ENCODE peak calls at places on chromosome 6, in six cellular contexts. G, A, T, S, R and H are unnamed samples.

GRCh38 chr6:148818939-148819575 is 72.2 kb downstream of the UST start:
- DNase-seq in G (peak; percentile 25), A (no peak), T (no peak), S (peak; percentile 29), R (no peak), H (no peak)

GRCh38 chr6:114169763-114170162 is 173.1 kb downstream of the HS3ST5 start:
- DNase-seq in G (no peak), A (no peak), T (no peak), S (no peak), R (no peak), H (no peak)

GRCh38 chr6:50110557-50110956 is 60.8 kb upstream of the DEFB112 start:
- DNase-seq in G (no peak), A (no peak), T (no peak), S (no peak), R (no peak), H (no peak)

GRCh38 chr6:52994789-52995078 is 350 bp downstream of the GSTA4 start:
- DNase-seq in G (no peak), A (peak; percentile 14), T (peak; percentile 4), S (no peak), R (no peak), H (peak; percentile 13)

GRCh38 chr6:56440551-56440981 is 193.2 kb upstream of the COL21A1 start:
- DNase-seq in G (no peak), A (no peak), T (no peak), S (no peak), R (no peak), H (peak; percentile 63)

GRCh38 chr6:107644513-107644912 is 154.6 kb downstream of the SOBP start:
- DNase-seq in G (peak; percentile 24), A (no peak), T (no peak), S (no peak), R (no peak), H (no peak)

GRCh38 chr6:33786736-33787135 is 2.2 kb downstream of the LEMD2 start:
- DNase-seq in G (peak; percentile 26), A (no peak), T (no peak), S (no peak), R (no peak), H (no peak)

GRCh38 chr6:129641344-129641743 is 68.6 kb downstream of the ARHGAP18 start:
- DNase-seq in G (peak; percentile 82), A (no peak), T (peak; percentile 76), S (no peak), R (peak; percentile 37), H (no peak)

GRCh38 chr6:13863699-13864155 is 49.4 kb upstream of the MCUR1 start:
- DNase-seq in G (no peak), A (no peak), T (no peak), S (no peak), R (no peak), H (no peak)

GRCh38 chr6:108497883-108498282 is 62.8 kb upstream of the FOXO3 start:
- DNase-seq in G (peak; percentile 53), A (peak; percentile 54), T (peak; percentile 42), S (no peak), R (peak; percentile 53), H (peak; percentile 39)

GRCh38 chr6:116210750-116211425 is 43.0 kb downstream of the TSPYL4 start:
- DNase-seq in G (peak; percentile 66), A (no peak), T (peak; percentile 69), S (no peak), R (peak; percentile 55), H (peak; percentile 2)

GRCh38 chr6:42428326-42429041 is 23.2 kb downstream of the TRERF1 start:
- DNase-seq in G (peak; percentile 61), A (no peak), T (peak; percentile 84), S (peak; percentile 57), R (no peak), H (no peak)

GRCh38 chr6:108544586-108544985 is 16.1 kb upstream of the FOXO3 start:
- DNase-seq in G (peak; percentile 63), A (no peak), T (peak; percentile 90), S (no peak), R (no peak), H (no peak)

GRCh38 chr6:88165087-88165876 is 865 bp downstream of the CNR1 start:
- DNase-seq in G (no peak), A (no peak), T (no peak), S (no peak), R (no peak), H (no peak)

GRCh38 chr6:130434174-130434873 is 68.5 kb downstream of the TMEM200A start:
- DNase-seq in G (peak; percentile 63), A (no peak), T (no peak), S (no peak), R (peak; percentile 43), H (no peak)

GRCh38 chr6:19988555-19988954 is 151.4 kb downstream of the ID4 start:
- DNase-seq in G (peak; percentile 11), A (no peak), T (peak; percentile 11), S (no peak), R (peak; percentile 37), H (peak; percentile 17)

GRCh38 chr6:167910007-167910406 is 83.3 kb downstream of the AFDN start:
- DNase-seq in G (no peak), A (no peak), T (no peak), S (no peak), R (no peak), H (no peak)

GRCh38 chr6:26240157-26240980 is 124.6 kb upstream of the BTN3A2 start:
- DNase-seq in G (peak; percentile 75), A (no peak), T (peak; percentile 87), S (peak; percentile 80), R (peak; percentile 70), H (no peak)

GRCh38 chr6:5509106-5509505 is 247.8 kb downstream of the FARS2 start:
- DNase-seq in G (no peak), A (no peak), T (no peak), S (no peak), R (no peak), H (no peak)

GRCh38 chr6:146914563-146915483 is 289.4 kb upstream of the STXBP5 start:
- DNase-seq in G (peak; percentile 99), A (no peak), T (peak; percentile 96), S (peak; percentile 79), R (peak; percentile 94), H (peak; percentile 22)

GRCh38 chr6:112640895-112641294 is 293.8 kb downstream of the RFPL4B start:
- DNase-seq in G (peak; percentile 67), A (no peak), T (peak; percentile 82), S (no peak), R (peak; percentile 63), H (no peak)

GRCh38 chr6:75430631-75431345 is 62.8 kb downstream of the FILIP1 start:
- DNase-seq in G (no peak), A (no peak), T (no peak), S (no peak), R (peak; percentile 61), H (no peak)

GRCh38 chr6:112780498-112781096 is 433.5 kb downstream of the RFPL4B start:
- DNase-seq in G (peak; percentile 90), A (peak; percentile 63), T (peak; percentile 81), S (peak; percentile 54), R (peak; percentile 83), H (peak; percentile 76)

GRCh38 chr6:24927234-24927955 is 8.4 kb downstream of the RIPOR2 start:
- DNase-seq in G (no peak), A (no peak), T (no peak), S (no peak), R (no peak), H (no peak)

GRCh38 chr6:153872946-153873345 is 166.1 kb upstream of the OPRM1 start:
- DNase-seq in G (no peak), A (no peak), T (no peak), S (no peak), R (no peak), H (no peak)

GRCh38 chr6:84733889-84734288 is 30.5 kb downstream of the TBX18 start:
- DNase-seq in G (no peak), A (no peak), T (no peak), S (no peak), R (no peak), H (no peak)
- TF ChIP-seq CTCF in G (no peak), A (no peak), T (no peak), S (no peak), R (no peak), H (no peak)

DNA sequence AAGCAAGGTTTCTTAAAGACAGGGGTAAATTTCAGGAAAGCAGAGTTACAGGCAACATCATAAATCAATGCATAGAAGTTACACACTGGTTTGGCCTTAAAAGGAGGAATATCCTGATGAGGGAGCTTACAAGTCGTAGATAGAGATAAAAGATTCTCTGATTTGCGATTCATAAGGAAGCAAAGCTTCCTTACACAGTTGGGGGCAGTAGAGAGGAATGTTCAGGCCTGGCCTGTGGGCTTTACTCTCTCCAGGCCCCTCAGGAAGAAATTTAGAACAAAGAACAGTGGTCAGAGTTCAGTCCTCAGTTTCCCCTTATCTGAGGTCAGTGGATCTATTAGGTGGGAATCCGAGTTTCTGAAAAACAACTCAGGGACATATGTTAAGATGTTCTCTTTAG is 19.3 kb downstream of the HLA-C start:
- DNase-seq in G (no peak), A (no peak), T (no peak), S (no peak), R (no peak), H (no peak)
- TF ChIP-seq CTCF in G (no peak), A (peak; percentile 46), T (no peak), S (no peak), R (peak; percentile 15), H (no peak)

DNA sequence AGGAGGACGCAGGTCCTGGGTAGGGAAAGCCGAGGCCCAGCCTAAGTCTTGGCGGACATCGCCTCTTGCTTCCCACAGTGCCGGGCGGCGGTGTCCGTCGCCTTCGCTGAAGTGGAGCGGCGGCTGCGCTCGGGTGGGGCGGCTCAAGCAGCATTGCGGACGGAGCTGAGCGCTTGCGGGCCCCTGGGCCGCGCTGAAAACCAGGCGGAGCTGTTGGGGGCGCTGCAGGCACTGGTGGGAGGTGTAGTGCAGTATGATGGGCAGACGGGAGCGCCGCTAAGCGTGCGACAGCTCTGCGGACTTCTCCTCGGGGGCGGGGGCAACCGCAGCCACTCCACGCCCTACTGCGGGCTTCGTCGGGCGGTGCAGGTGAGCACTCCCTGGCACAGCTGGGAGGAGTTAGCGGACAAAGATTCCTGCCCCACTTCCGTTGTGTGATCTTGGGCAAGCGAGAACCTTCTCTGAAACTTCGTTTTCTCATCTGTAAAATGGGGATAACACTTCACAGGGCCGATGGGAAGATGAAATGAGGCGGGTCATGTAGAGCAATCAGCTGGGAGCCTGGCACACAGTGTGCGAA is 4.3 kb downstream of the PRSS16 start:
- DNase-seq in G (peak; percentile 20), A (peak; percentile 91), T (peak; percentile 25), S (no peak), R (peak; percentile 77), H (peak; percentile 97)
- TF ChIP-seq CTCF in G (peak; percentile 3), A (peak; percentile 78), T (peak; percentile 30), S (peak; percentile 36), R (peak; percentile 56), H (peak; percentile 48)

DNA sequence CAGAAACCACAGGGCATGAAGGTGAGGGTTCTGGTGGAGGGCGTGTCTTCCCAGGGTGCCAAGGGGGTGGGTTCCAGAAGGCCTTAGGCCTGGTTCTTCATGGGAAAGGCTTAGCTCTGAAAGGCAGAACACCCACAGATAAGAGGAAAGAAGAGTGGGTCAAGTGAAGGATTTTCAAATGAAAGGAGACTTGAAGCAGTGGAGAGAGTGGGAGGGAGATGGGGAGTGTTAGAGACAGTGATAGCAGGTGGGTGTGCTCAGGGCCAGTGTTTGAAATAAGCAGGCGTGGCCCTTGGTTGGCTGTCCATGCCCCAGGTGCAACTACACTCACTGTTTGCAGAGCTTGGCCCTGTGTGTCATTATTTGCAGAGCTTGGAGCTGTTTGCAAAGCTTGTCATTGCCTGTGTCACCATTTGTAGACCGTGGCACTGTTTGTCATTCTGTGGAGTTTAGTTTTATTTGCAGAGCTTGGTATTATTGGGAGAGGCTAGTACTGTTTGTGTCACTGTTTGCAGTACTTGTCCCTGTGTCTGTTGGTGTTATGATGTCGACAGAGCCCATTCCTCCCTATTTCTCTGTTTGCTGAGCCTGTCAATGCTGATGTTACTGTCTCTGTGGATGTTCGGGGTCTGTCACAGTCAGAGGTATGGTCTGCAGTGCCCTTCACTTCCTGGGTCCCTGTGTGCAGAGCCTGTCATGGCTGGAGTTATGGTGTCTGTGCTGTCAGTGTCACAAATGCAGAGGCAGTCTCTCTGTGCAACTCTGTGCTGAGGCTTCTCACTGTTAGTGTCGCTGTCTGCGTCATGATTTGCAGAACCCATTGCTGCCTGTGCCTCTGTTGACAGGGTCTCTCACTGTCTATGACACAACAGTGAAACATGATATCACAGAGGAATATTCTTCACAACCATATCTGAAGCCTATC is 127.7 kb upstream of the LRFN2 start:
- DNase-seq in G (no peak), A (no peak), T (no peak), S (no peak), R (no peak), H (peak; percentile 6)
- TF ChIP-seq CTCF in G (no peak), A (no peak), T (no peak), S (no peak), R (no peak), H (no peak)